ENCODE peak calls at places on chromosome 3, in ten cellular contexts. A, O, U, N, F, Z, C, M, I and B are unnamed samples.

GRCh38 chr3:23900744-23901143 is 16.0 kb downstream of the NKIRAS1 start:
- DNase-seq in A (no peak), O (no peak), U (no peak), N (no peak), F (no peak), Z (no peak), C (no peak), M (no peak), I (no peak), B (no peak)

GRCh38 chr3:189927975-189928895 is 192.5 kb downstream of the P3H2 start:
- DNase-seq in A (no peak), O (no peak), U (no peak), N (no peak), F (no peak), Z (no peak), C (no peak), M (peak; percentile 42), I (no peak), B (no peak)

GRCh38 chr3:102471001-102471400 is 36.2 kb downstream of the ZPLD1 start:
- DNase-seq in A (no peak), O (no peak), U (no peak), N (no peak), F (peak; percentile 82), Z (peak; percentile 17), C (no peak), M (no peak), I (no peak), B (no peak)

GRCh38 chr3:173711619-173712018 is 314.1 kb downstream of the NLGN1 start:
- DNase-seq in A (no peak), O (no peak), U (no peak), N (no peak), F (no peak), Z (no peak), C (no peak), M (no peak), I (no peak), B (no peak)

GRCh38 chr3:31945738-31946052 is 35.4 kb downstream of the OSBPL10 start:
- DNase-seq in A (no peak), O (no peak), U (no peak), N (no peak), F (no peak), Z (no peak), C (no peak), M (no peak), I (no peak), B (no peak)

GRCh38 chr3:63814300-63814699 is 4.8 kb upstream of the C3orf49 start:
- DNase-seq in A (peak; percentile 8), O (no peak), U (no peak), N (no peak), F (peak; percentile 55), Z (no peak), C (no peak), M (no peak), I (no peak), B (no peak)

GRCh38 chr3:34132069-34132677 is 333.7 kb downstream of the PDCD6IP start:
- DNase-seq in A (no peak), O (no peak), U (no peak), N (no peak), F (no peak), Z (no peak), C (no peak), M (no peak), I (no peak), B (no peak)

GRCh38 chr3:187836848-187837770 is 91.8 kb upstream of the BCL6 start:
- DNase-seq in A (no peak), O (no peak), U (no peak), N (no peak), F (no peak), Z (no peak), C (no peak), M (no peak), I (peak; percentile 72), B (no peak)

GRCh38 chr3:30689202-30689641 is 82.8 kb downstream of the TGFBR2 start:
- DNase-seq in A (no peak), O (peak; percentile 64), U (peak; percentile 51), N (peak; percentile 71), F (no peak), Z (no peak), C (no peak), M (no peak), I (no peak), B (no peak)
- TF ChIP-seq POLR2AphosphoS5 in A (no peak), O (peak; percentile 61), U (peak; percentile 10), N (no peak), F (no peak), Z (no peak), C (no peak), M (no peak), I (no peak), B (no peak)

GRCh38 chr3:8994226-8994625 is 31.0 kb upstream of the RAD18 start:
- DNase-seq in A (no peak), O (no peak), U (no peak), N (no peak), F (no peak), Z (no peak), C (no peak), M (no peak), I (no peak), B (peak; percentile 58)

GRCh38 chr3:9000041-9000440 is 36.8 kb upstream of the RAD18 start:
- DNase-seq in A (no peak), O (no peak), U (no peak), N (no peak), F (no peak), Z (no peak), C (no peak), M (no peak), I (no peak), B (no peak)

GRCh38 chr3:8997151-8997550 is 33.9 kb upstream of the RAD18 start:
- DNase-seq in A (no peak), O (no peak), U (no peak), N (no peak), F (no peak), Z (no peak), C (no peak), M (no peak), I (no peak), B (no peak)

GRCh38 chr3:8996216-8996615 is 32.9 kb upstream of the RAD18 start:
- DNase-seq in A (no peak), O (no peak), U (no peak), N (no peak), F (no peak), Z (no peak), C (no peak), M (no peak), I (no peak), B (no peak)

GRCh38 chr3:8996681-8997121 is 33.4 kb upstream of the RAD18 start:
- DNase-seq in A (no peak), O (peak; percentile 71), U (no peak), N (no peak), F (peak; percentile 64), Z (no peak), C (no peak), M (peak; percentile 29), I (no peak), B (peak; percentile 56)
- TF ChIP-seq CTCF in A (no peak), O (peak; percentile 55), U (no peak), N (no peak), F (peak; percentile 48), Z (peak; percentile 54), C (no peak), M (peak; percentile 34), I (peak; percentile 41), B (no peak)

DNA sequence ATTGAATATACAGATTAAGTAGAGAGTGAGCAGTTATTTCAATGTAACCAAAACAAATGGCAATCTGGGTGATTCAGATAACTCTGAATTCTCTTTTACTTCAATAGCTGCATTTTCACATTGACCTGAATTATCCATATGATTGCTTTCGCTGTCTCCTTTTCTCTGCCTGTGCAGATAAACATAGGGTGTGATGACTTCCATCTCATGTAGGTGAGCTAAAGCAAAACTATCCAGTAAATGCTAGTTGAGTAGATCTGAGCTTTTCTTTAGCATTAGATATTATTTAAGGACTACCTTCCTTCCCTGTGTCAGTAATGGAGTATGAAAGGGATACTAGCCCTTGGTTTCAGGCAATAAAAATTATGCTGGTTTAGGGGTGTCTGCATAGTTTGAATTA is 288.6 kb downstream of the OXSM start:
- DNase-seq in A (no peak), O (no peak), U (no peak), N (peak; percentile 1), F (no peak), Z (no peak), C (no peak), M (no peak), I (no peak), B (no peak)
- TF ChIP-seq POLR2AphosphoS5 in A (no peak), O (no peak), U (no peak), N (no peak), F (no peak), Z (no peak), C (no peak), M (no peak), I (no peak), B (no peak)

DNA sequence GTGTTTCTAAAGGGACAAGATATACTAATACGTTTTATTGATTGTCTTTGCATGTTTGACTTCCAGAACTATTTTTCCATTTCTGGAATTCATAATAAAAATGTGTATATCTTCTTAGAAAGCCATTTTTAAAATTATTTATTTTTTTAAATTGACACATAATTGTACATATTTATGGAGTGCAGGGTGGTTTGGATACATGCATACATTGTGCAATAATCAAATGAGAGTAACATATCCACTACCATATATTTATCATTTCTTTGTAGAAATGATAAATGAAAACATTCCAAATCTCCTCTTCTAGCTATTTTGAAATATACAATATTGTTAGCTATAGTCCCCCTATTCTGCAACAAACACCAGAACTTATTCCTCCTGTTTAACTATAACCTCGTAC is 156.5 kb upstream of the ABI3BP start:
- DNase-seq in A (no peak), O (no peak), U (no peak), N (no peak), F (no peak), Z (no peak), C (no peak), M (no peak), I (no peak), B (no peak)
- TF ChIP-seq CTCF in A (no peak), O (no peak), U (no peak), N (no peak), F (no peak), Z (no peak), C (no peak), M (no peak), I (no peak), B (no peak)

GRCh38 chr3:165919284-165919683 is 82.1 kb upstream of the BCHE start:
- DNase-seq in A (no peak), O (no peak), U (no peak), N (no peak), F (no peak), Z (no peak), C (no peak), M (no peak), I (no peak), B (no peak)
- TF ChIP-seq POLR2AphosphoS5 in A (no peak), O (no peak), U (no peak), N (no peak), F (no peak), Z (no peak), C (no peak), M (no peak), I (no peak), B (no peak)

DNA sequence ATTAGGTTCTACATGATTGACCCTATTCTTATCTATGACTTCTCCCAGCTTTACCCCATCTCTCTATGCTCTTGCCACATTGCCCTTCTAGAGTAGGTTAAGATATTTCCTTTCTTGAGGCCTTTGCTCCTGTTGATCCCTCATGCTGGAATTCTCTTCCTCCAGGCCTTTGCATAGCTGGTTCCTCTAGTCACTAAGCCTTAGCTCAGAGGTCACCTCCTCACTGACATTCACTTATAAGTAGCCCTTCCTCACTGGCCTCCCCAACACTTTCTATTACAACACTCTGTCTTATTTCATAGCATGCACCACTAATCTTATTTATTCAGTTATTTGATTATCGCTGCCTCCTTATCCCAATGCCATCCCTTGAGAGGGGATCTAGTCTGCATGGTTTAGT is 228.4 kb upstream of the COL8A1 start:
- DNase-seq in A (no peak), O (no peak), U (no peak), N (no peak), F (no peak), Z (no peak), C (no peak), M (no peak), I (no peak), B (no peak)
- TF ChIP-seq CTCF in A (no peak), O (no peak), U (no peak), N (no peak), F (no peak), Z (no peak), C (no peak), M (no peak), I (no peak), B (no peak)